ENCODE peak calls at places on chromosomes 12 and 14, in ten cellular contexts. One of them, this sample, is unnamed.

GRCh38 chr12:92955997-92956663 is 27.0 kb upstream of the EEA1 start:
- DNase-seq in SHP77 treated with DMSO at 0.1 percent for 48 hours: no peak
- DNase-seq in A549: no peak
- DNase-seq in activated gamma-delta T cell treated with anti-CD3 and anti-CD28 coated beads, Interleukin-2, amount 50 U/mL, for 16 hours: no peak
- DNase-seq in substantia nigra: no peak
- DNase-seq in anterior cingulate cortex: no peak
- DNase-seq in NCI-H1436: no peak
- DNase-seq in mesendoderm: no peak
- DNase-seq in upper lobe of right lung: no peak
- DNase-seq in EH: peak; percentile 52
- DNase-seq in this sample: no peak

GRCh38 chr14:87351007-87351406 is 642.0 kb downstream of the GALC start:
- DNase-seq in SHP77 treated with DMSO at 0.1 percent for 48 hours: no peak
- DNase-seq in A549: no peak
- DNase-seq in activated gamma-delta T cell treated with anti-CD3 and anti-CD28 coated beads, Interleukin-2, amount 50 U/mL, for 16 hours: no peak
- DNase-seq in substantia nigra: no peak
- DNase-seq in anterior cingulate cortex: no peak
- DNase-seq in NCI-H1436: no peak
- DNase-seq in mesendoderm: peak; percentile 36
- DNase-seq in upper lobe of right lung: no peak
- DNase-seq in EH: no peak
- DNase-seq in this sample: peak; percentile 23

GRCh38 chr12:117034691-117035090 is 64.5 kb downstream of the TESC start:
- DNase-seq in SHP77 treated with DMSO at 0.1 percent for 48 hours: no peak
- DNase-seq in A549: no peak
- DNase-seq in activated gamma-delta T cell treated with anti-CD3 and anti-CD28 coated beads, Interleukin-2, amount 50 U/mL, for 16 hours: no peak
- DNase-seq in substantia nigra: no peak
- DNase-seq in anterior cingulate cortex: no peak
- DNase-seq in NCI-H1436: no peak
- DNase-seq in mesendoderm: no peak
- DNase-seq in upper lobe of right lung: no peak
- DNase-seq in EH: no peak
- DNase-seq in this sample: no peak

GRCh38 chr12:122322501-122322900 is 56.2 kb upstream of the VPS33A start:
- DNase-seq in SHP77 treated with DMSO at 0.1 percent for 48 hours: no peak
- DNase-seq in A549: no peak
- DNase-seq in activated gamma-delta T cell treated with anti-CD3 and anti-CD28 coated beads, Interleukin-2, amount 50 U/mL, for 16 hours: no peak
- DNase-seq in substantia nigra: no peak
- DNase-seq in anterior cingulate cortex: no peak
- DNase-seq in NCI-H1436: no peak
- DNase-seq in mesendoderm: peak; percentile 27
- DNase-seq in upper lobe of right lung: no peak
- DNase-seq in EH: peak; percentile 44
- DNase-seq in this sample: no peak

GRCh38 chr14:89226789-89227489 is 190.1 kb downstream of the FOXN3 start:
- DNase-seq in SHP77 treated with DMSO at 0.1 percent for 48 hours: no peak
- DNase-seq in A549: no peak
- DNase-seq in activated gamma-delta T cell treated with anti-CD3 and anti-CD28 coated beads, Interleukin-2, amount 50 U/mL, for 16 hours: no peak
- DNase-seq in substantia nigra: no peak
- DNase-seq in anterior cingulate cortex: no peak
- DNase-seq in NCI-H1436: no peak
- DNase-seq in mesendoderm: no peak
- DNase-seq in upper lobe of right lung: no peak
- DNase-seq in EH: no peak
- DNase-seq in this sample: no peak

GRCh38 chr12:54421175-54421872 is 2.3 kb upstream of the ITGA5 start:
- DNase-seq in SHP77 treated with DMSO at 0.1 percent for 48 hours: no peak
- DNase-seq in A549: no peak
- DNase-seq in activated gamma-delta T cell treated with anti-CD3 and anti-CD28 coated beads, Interleukin-2, amount 50 U/mL, for 16 hours: no peak
- DNase-seq in substantia nigra: no peak
- DNase-seq in anterior cingulate cortex: no peak
- DNase-seq in NCI-H1436: no peak
- DNase-seq in mesendoderm: no peak
- DNase-seq in upper lobe of right lung: no peak
- DNase-seq in EH: peak; percentile 64
- DNase-seq in this sample: no peak

GRCh38 chr12:2301531-2302461 is 249.0 kb downstream of the CACNA1C start:
- DNase-seq in SHP77 treated with DMSO at 0.1 percent for 48 hours: no peak
- DNase-seq in A549: no peak
- DNase-seq in activated gamma-delta T cell treated with anti-CD3 and anti-CD28 coated beads, Interleukin-2, amount 50 U/mL, for 16 hours: no peak
- DNase-seq in substantia nigra: no peak
- DNase-seq in anterior cingulate cortex: no peak
- DNase-seq in NCI-H1436: no peak
- DNase-seq in mesendoderm: no peak
- DNase-seq in upper lobe of right lung: no peak
- DNase-seq in EH: peak; percentile 97
- DNase-seq in this sample: no peak

GRCh38 chr12:124617615-124618014 is 50.2 kb upstream of the NCOR2 start:
- DNase-seq in SHP77 treated with DMSO at 0.1 percent for 48 hours: no peak
- DNase-seq in A549: no peak
- DNase-seq in activated gamma-delta T cell treated with anti-CD3 and anti-CD28 coated beads, Interleukin-2, amount 50 U/mL, for 16 hours: no peak
- DNase-seq in substantia nigra: no peak
- DNase-seq in anterior cingulate cortex: no peak
- DNase-seq in NCI-H1436: peak; percentile 88
- DNase-seq in mesendoderm: no peak
- DNase-seq in upper lobe of right lung: peak; percentile 69
- DNase-seq in EH: no peak
- DNase-seq in this sample: no peak

GRCh38 chr12:452667-453210 is 7.0 kb upstream of the B4GALNT3 start:
- DNase-seq in SHP77 treated with DMSO at 0.1 percent for 48 hours: no peak
- DNase-seq in A549: no peak
- DNase-seq in activated gamma-delta T cell treated with anti-CD3 and anti-CD28 coated beads, Interleukin-2, amount 50 U/mL, for 16 hours: peak; percentile 30
- DNase-seq in substantia nigra: no peak
- DNase-seq in anterior cingulate cortex: no peak
- DNase-seq in NCI-H1436: no peak
- DNase-seq in mesendoderm: no peak
- DNase-seq in upper lobe of right lung: peak; percentile 69
- DNase-seq in EH: no peak
- DNase-seq in this sample: no peak

GRCh38 chr14:22923746-22924145 is 4.8 kb upstream of the RBM23 start:
- DNase-seq in SHP77 treated with DMSO at 0.1 percent for 48 hours: no peak
- DNase-seq in A549: no peak
- DNase-seq in activated gamma-delta T cell treated with anti-CD3 and anti-CD28 coated beads, Interleukin-2, amount 50 U/mL, for 16 hours: no peak
- DNase-seq in substantia nigra: no peak
- DNase-seq in anterior cingulate cortex: no peak
- DNase-seq in NCI-H1436: no peak
- DNase-seq in mesendoderm: no peak
- DNase-seq in upper lobe of right lung: no peak
- DNase-seq in EH: no peak
- DNase-seq in this sample: no peak

GRCh38 chr12:18250313-18250916 is 10.9 kb upstream of the PIK3C2G start:
- DNase-seq in SHP77 treated with DMSO at 0.1 percent for 48 hours: no peak
- DNase-seq in A549: peak; percentile 18
- DNase-seq in activated gamma-delta T cell treated with anti-CD3 and anti-CD28 coated beads, Interleukin-2, amount 50 U/mL, for 16 hours: no peak
- DNase-seq in substantia nigra: peak; percentile 4
- DNase-seq in anterior cingulate cortex: no peak
- DNase-seq in NCI-H1436: peak; percentile 80
- DNase-seq in mesendoderm: peak; percentile 81
- DNase-seq in upper lobe of right lung: no peak
- DNase-seq in EH: peak; percentile 68
- DNase-seq in this sample: peak; percentile 88

GRCh38 chr12:94458882-94459772 is 540 bp downstream of the CEP83 start:
- DNase-seq in SHP77 treated with DMSO at 0.1 percent for 48 hours: peak; percentile 21
- DNase-seq in A549: peak; percentile 13
- DNase-seq in activated gamma-delta T cell treated with anti-CD3 and anti-CD28 coated beads, Interleukin-2, amount 50 U/mL, for 16 hours: no peak
- DNase-seq in substantia nigra: no peak
- DNase-seq in anterior cingulate cortex: no peak
- DNase-seq in NCI-H1436: peak; percentile 18
- DNase-seq in mesendoderm: peak; percentile 49
- DNase-seq in upper lobe of right lung: no peak
- DNase-seq in EH: peak; percentile 46
- DNase-seq in this sample: peak; percentile 72

GRCh38 chr14:59321184-59321952 is 132.9 kb downstream of the DAAM1 start:
- DNase-seq in SHP77 treated with DMSO at 0.1 percent for 48 hours: no peak
- DNase-seq in A549: no peak
- DNase-seq in activated gamma-delta T cell treated with anti-CD3 and anti-CD28 coated beads, Interleukin-2, amount 50 U/mL, for 16 hours: no peak
- DNase-seq in substantia nigra: no peak
- DNase-seq in anterior cingulate cortex: no peak
- DNase-seq in NCI-H1436: no peak
- DNase-seq in mesendoderm: no peak
- DNase-seq in upper lobe of right lung: no peak
- DNase-seq in EH: peak; percentile 79
- DNase-seq in this sample: peak; percentile 46

GRCh38 chr12:6226002-6226700 is 26.0 kb downstream of the CD9 start:
- DNase-seq in SHP77 treated with DMSO at 0.1 percent for 48 hours: no peak
- DNase-seq in A549: no peak
- DNase-seq in activated gamma-delta T cell treated with anti-CD3 and anti-CD28 coated beads, Interleukin-2, amount 50 U/mL, for 16 hours: no peak
- DNase-seq in substantia nigra: peak; percentile 69
- DNase-seq in anterior cingulate cortex: no peak
- DNase-seq in NCI-H1436: no peak
- DNase-seq in mesendoderm: no peak
- DNase-seq in upper lobe of right lung: no peak
- DNase-seq in EH: peak; percentile 35
- DNase-seq in this sample: no peak

GRCh38 chr14:94702629-94703028 is 67.3 kb downstream of the GSC start:
- DNase-seq in SHP77 treated with DMSO at 0.1 percent for 48 hours: no peak
- DNase-seq in A549: no peak
- DNase-seq in activated gamma-delta T cell treated with anti-CD3 and anti-CD28 coated beads, Interleukin-2, amount 50 U/mL, for 16 hours: no peak
- DNase-seq in substantia nigra: no peak
- DNase-seq in anterior cingulate cortex: no peak
- DNase-seq in NCI-H1436: no peak
- DNase-seq in mesendoderm: peak; percentile 13
- DNase-seq in upper lobe of right lung: no peak
- DNase-seq in EH: no peak
- DNase-seq in this sample: no peak

GRCh38 chr14:73723411-73723798 is 9.2 kb upstream of the PNMA1 start:
- DNase-seq in SHP77 treated with DMSO at 0.1 percent for 48 hours: no peak
- DNase-seq in A549: no peak
- DNase-seq in activated gamma-delta T cell treated with anti-CD3 and anti-CD28 coated beads, Interleukin-2, amount 50 U/mL, for 16 hours: no peak
- DNase-seq in substantia nigra: no peak
- DNase-seq in anterior cingulate cortex: no peak
- DNase-seq in NCI-H1436: no peak
- DNase-seq in mesendoderm: no peak
- DNase-seq in upper lobe of right lung: no peak
- DNase-seq in EH: peak; percentile 42
- DNase-seq in this sample: no peak

GRCh38 chr12:117282490-117282889 is 78.9 kb downstream of the NOS1 start:
- DNase-seq in SHP77 treated with DMSO at 0.1 percent for 48 hours: no peak
- DNase-seq in A549: no peak
- DNase-seq in activated gamma-delta T cell treated with anti-CD3 and anti-CD28 coated beads, Interleukin-2, amount 50 U/mL, for 16 hours: no peak
- DNase-seq in substantia nigra: no peak
- DNase-seq in anterior cingulate cortex: no peak
- DNase-seq in NCI-H1436: no peak
- DNase-seq in mesendoderm: no peak
- DNase-seq in upper lobe of right lung: no peak
- DNase-seq in EH: no peak
- DNase-seq in this sample: no peak

GRCh38 chr12:28869197-28869596 is 279.9 kb upstream of the FAR2 start:
- DNase-seq in SHP77 treated with DMSO at 0.1 percent for 48 hours: no peak
- DNase-seq in A549: no peak
- DNase-seq in activated gamma-delta T cell treated with anti-CD3 and anti-CD28 coated beads, Interleukin-2, amount 50 U/mL, for 16 hours: no peak
- DNase-seq in substantia nigra: no peak
- DNase-seq in anterior cingulate cortex: no peak
- DNase-seq in NCI-H1436: no peak
- DNase-seq in mesendoderm: no peak
- DNase-seq in upper lobe of right lung: no peak
- DNase-seq in EH: peak; percentile 83
- DNase-seq in this sample: no peak

GRCh38 chr14:55477680-55478079 is 37.3 kb upstream of the TBPL2 start:
- DNase-seq in SHP77 treated with DMSO at 0.1 percent for 48 hours: no peak
- DNase-seq in A549: no peak
- DNase-seq in activated gamma-delta T cell treated with anti-CD3 and anti-CD28 coated beads, Interleukin-2, amount 50 U/mL, for 16 hours: no peak
- DNase-seq in substantia nigra: no peak
- DNase-seq in anterior cingulate cortex: no peak
- DNase-seq in NCI-H1436: no peak
- DNase-seq in mesendoderm: no peak
- DNase-seq in upper lobe of right lung: no peak
- DNase-seq in EH: no peak
- DNase-seq in this sample: no peak

GRCh38 chr14:90198541-90198940 is 57.8 kb upstream of the PSMC1 start:
- DNase-seq in SHP77 treated with DMSO at 0.1 percent for 48 hours: no peak
- DNase-seq in A549: no peak
- DNase-seq in activated gamma-delta T cell treated with anti-CD3 and anti-CD28 coated beads, Interleukin-2, amount 50 U/mL, for 16 hours: no peak
- DNase-seq in substantia nigra: no peak
- DNase-seq in anterior cingulate cortex: no peak
- DNase-seq in NCI-H1436: no peak
- DNase-seq in mesendoderm: no peak
- DNase-seq in upper lobe of right lung: no peak
- DNase-seq in EH: no peak
- DNase-seq in this sample: no peak

This sample was measured in left kidney.